ENCODE peak calls at places on chromosomes 13 and 19, in ten cellular contexts. T, A, Q, C, F, W, P, K, H and L are unnamed samples.

GRCh38 chr13:76778906-76779305 is 107.3 kb downstream of the KCTD12 start:
- DNase-seq in T (no peak), A (no peak), Q (no peak), C (no peak), F (no peak), W (no peak), P (no peak), K (no peak), H (no peak), L (no peak)

GRCh38 chr19:47239610-47240296 is 8.8 kb upstream of the BBC3 start:
- DNase-seq in T (no peak), A (peak), Q (peak), C (peak), F (peak), W (no peak), P (peak), K (no peak), H (no peak), L (peak)

GRCh38 chr13:98172570-98173405 is 4.3 kb downstream of the RNF113B start:
- DNase-seq in T (no peak), A (no peak), Q (no peak), C (no peak), F (no peak), W (no peak), P (no peak), K (no peak), H (no peak), L (no peak)

GRCh38 chr19:52086481-52086880 is 9.1 kb downstream of the ZNF841 start:
- DNase-seq in T (no peak), A (no peak), Q (no peak), C (no peak), F (no peak), W (no peak), P (no peak), K (no peak), H (no peak), L (no peak)

GRCh38 chr19:17020823-17021222 is 5.8 kb downstream of the CPAMD8 start:
- DNase-seq in T (no peak), A (no peak), Q (no peak), C (no peak), F (no peak), W (peak), P (no peak), K (no peak), H (no peak), L (no peak)

GRCh38 chr19:14094854-14095253 is 4.3 kb upstream of the SAMD1 start:
- DNase-seq in T (no peak), A (no peak), Q (no peak), C (no peak), F (no peak), W (no peak), P (no peak), K (no peak), H (no peak), L (no peak)

GRCh38 chr13:98542568-98543379 is 34.1 kb downstream of the STK24 start:
- DNase-seq in T (no peak), A (no peak), Q (no peak), C (no peak), F (peak), W (no peak), P (no peak), K (no peak), H (no peak), L (no peak)

GRCh38 chr19:6092329-6093286 is 17.7 kb downstream of the RFX2 start:
- DNase-seq in T (no peak), A (peak), Q (peak), C (peak), F (peak), W (peak), P (peak), K (peak), H (no peak), L (no peak)

GRCh38 chr19:18225355-18225701 is 910 bp downstream of the PDE4C start:
- DNase-seq in T (no peak), A (no peak), Q (no peak), C (no peak), F (no peak), W (no peak), P (no peak), K (no peak), H (no peak), L (no peak)

GRCh38 chr13:110949116-110949515 is 34.2 kb upstream of the ANKRD10 start:
- DNase-seq in T (no peak), A (no peak), Q (no peak), C (no peak), F (no peak), W (no peak), P (no peak), K (no peak), H (no peak), L (peak)

GRCh38 chr13:31069808-31070544 is 91.7 kb downstream of the HSPH1 start:
- DNase-seq in T (no peak), A (peak), Q (no peak), C (no peak), F (peak), W (no peak), P (no peak), K (no peak), H (no peak), L (no peak)

GRCh38 chr13:49549289-49549688 is 36.1 kb downstream of the RCBTB1 start:
- DNase-seq in T (no peak), A (no peak), Q (no peak), C (no peak), F (peak), W (no peak), P (no peak), K (no peak), H (no peak), L (no peak)

GRCh38 chr19:12628040-12629022 is 17.6 kb downstream of the ZNF791 start:
- DNase-seq in T (no peak), A (no peak), Q (no peak), C (no peak), F (no peak), W (peak), P (no peak), K (no peak), H (no peak), L (no peak)

GRCh38 chr13:47903836-47904235 is 97.2 kb downstream of the SUCLA2 start:
- DNase-seq in T (no peak), A (no peak), Q (no peak), C (no peak), F (no peak), W (no peak), P (no peak), K (no peak), H (no peak), L (no peak)

GRCh38 chr19:51138549-51138979 is 3.5 kb upstream of the SIGLEC7 start:
- DNase-seq in T (no peak), A (peak), Q (no peak), C (no peak), F (no peak), W (no peak), P (no peak), K (no peak), H (no peak), L (no peak)